ENCODE peak calls at places on chromosomes 16 and 17, in six cellular contexts. One of them, this sample, is unnamed.

GRCh38 chr17:7479389-7480192 is at the start of gene ZBTB4:
- DNase-seq in A549: peak
- DNase-seq in AG09309: no peak
- DNase-seq in hepatocyte: peak
- DNase-seq in AG10803: peak
- DNase-seq in uterus: peak
- DNase-seq in this sample: no peak

GRCh38 chr17:31532526-31532925 is 141.1 kb downstream of the RAB11FIP4 start:
- DNase-seq in A549: no peak
- DNase-seq in AG09309: no peak
- DNase-seq in hepatocyte: no peak
- DNase-seq in AG10803: no peak
- DNase-seq in uterus: no peak
- DNase-seq in this sample: no peak

GRCh38 chr16:50841081-50841886 is 99.4 kb downstream of the CYLD start:
- DNase-seq in A549: no peak
- DNase-seq in AG09309: no peak
- DNase-seq in hepatocyte: no peak
- DNase-seq in AG10803: no peak
- DNase-seq in uterus: no peak
- DNase-seq in this sample: no peak

GRCh38 chr17:66255112-66255511 is 25.9 kb upstream of the APOH start:
- DNase-seq in A549: peak
- DNase-seq in AG09309: no peak
- DNase-seq in hepatocyte: peak
- DNase-seq in AG10803: peak
- DNase-seq in uterus: peak
- DNase-seq in this sample: no peak

GRCh38 chr16:57373117-57373947 is 1.0 kb downstream of the CX3CL1 start:
- DNase-seq in A549: no peak
- DNase-seq in AG09309: no peak
- DNase-seq in hepatocyte: no peak
- DNase-seq in AG10803: no peak
- DNase-seq in uterus: no peak
- DNase-seq in this sample: no peak

GRCh38 chr17:21167303-21167702 is 40.5 kb downstream of the DHRS7B start:
- DNase-seq in A549: no peak
- DNase-seq in AG09309: no peak
- DNase-seq in hepatocyte: no peak
- DNase-seq in AG10803: peak
- DNase-seq in uterus: no peak
- DNase-seq in this sample: no peak

GRCh38 chr16:10817963-10818941 is at the start of gene TVP23A:
- DNase-seq in A549: no peak
- DNase-seq in AG09309: no peak
- DNase-seq in hepatocyte: peak
- DNase-seq in AG10803: no peak
- DNase-seq in uterus: no peak
- DNase-seq in this sample: no peak

GRCh38 chr16:9929836-9930235 is 252.4 kb downstream of the GRIN2A start:
- DNase-seq in A549: no peak
- DNase-seq in AG09309: no peak
- DNase-seq in hepatocyte: no peak
- DNase-seq in AG10803: no peak
- DNase-seq in uterus: no peak
- DNase-seq in this sample: no peak

GRCh38 chr16:11682655-11683096 is 14.4 kb downstream of the SNN start:
- DNase-seq in A549: no peak
- DNase-seq in AG09309: peak
- DNase-seq in hepatocyte: no peak
- DNase-seq in AG10803: peak
- DNase-seq in uterus: no peak
- DNase-seq in this sample: no peak

GRCh38 chr17:20189322-20189721 is 180.2 kb downstream of the SPECC1 start:
- DNase-seq in A549: no peak
- DNase-seq in AG09309: no peak
- DNase-seq in hepatocyte: peak
- DNase-seq in AG10803: no peak
- DNase-seq in uterus: no peak
- DNase-seq in this sample: no peak

GRCh38 chr17:76472258-76472645 is 4.8 kb downstream of the AANAT start:
- DNase-seq in A549: no peak
- DNase-seq in AG09309: no peak
- DNase-seq in hepatocyte: no peak
- DNase-seq in AG10803: no peak
- DNase-seq in uterus: no peak
- DNase-seq in this sample: no peak

GRCh38 chr17:41691031-41691777 is 2.5 kb downstream of the EIF1 start:
- DNase-seq in A549: no peak
- DNase-seq in AG09309: no peak
- DNase-seq in hepatocyte: no peak
- DNase-seq in AG10803: no peak
- DNase-seq in uterus: no peak
- DNase-seq in this sample: no peak

GRCh38 chr17:34447406-34447805 is 84.4 kb upstream of the CCL1 start:
- DNase-seq in A549: no peak
- DNase-seq in AG09309: no peak
- DNase-seq in hepatocyte: no peak
- DNase-seq in AG10803: no peak
- DNase-seq in uterus: no peak
- DNase-seq in this sample: no peak

DNA sequence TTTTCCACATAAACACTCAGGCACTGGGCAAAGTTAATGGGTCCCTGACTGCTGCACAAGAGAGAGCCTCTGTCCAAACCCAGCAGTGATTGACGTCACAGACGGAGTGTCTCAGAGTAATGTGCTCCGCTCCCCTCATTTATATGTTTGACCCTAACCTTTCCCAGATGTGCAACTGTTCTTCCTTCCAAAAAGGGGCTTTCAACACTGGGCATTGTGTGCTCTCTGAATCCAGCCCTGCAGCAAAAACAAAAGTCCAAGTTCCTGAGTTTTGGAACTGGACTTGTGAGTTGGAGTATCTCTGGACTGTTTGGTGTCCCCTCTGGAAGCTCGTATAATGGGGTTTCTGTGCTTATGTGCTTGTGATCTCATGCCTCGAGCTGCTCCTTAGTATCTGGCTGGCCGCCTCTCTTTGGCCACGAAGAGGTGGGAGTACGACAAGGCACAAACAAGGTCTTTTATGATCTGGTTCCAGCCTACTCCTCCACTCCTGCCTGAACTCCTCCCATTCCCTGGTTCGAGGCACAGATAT is 76.4 kb upstream of the SMIM36 start:
- DNase-seq in A549: no peak
- DNase-seq in AG09309: no peak
- DNase-seq in hepatocyte: peak
- DNase-seq in AG10803: peak
- DNase-seq in uterus: peak
- DNase-seq in this sample: peak
- TF ChIP-seq CTCF in A549: no peak
- TF ChIP-seq CTCF in AG09309: no peak
- TF ChIP-seq CTCF in hepatocyte: no peak
- TF ChIP-seq CTCF in AG10803: no peak
- TF ChIP-seq CTCF in uterus: no peak
- TF ChIP-seq CTCF in this sample: no peak

GRCh38 chr17:67375761-67376160 is 1.3 kb upstream of the PITPNC1 start:
- DNase-seq in A549: no peak
- DNase-seq in AG09309: no peak
- DNase-seq in hepatocyte: no peak
- DNase-seq in AG10803: peak
- DNase-seq in uterus: no peak
- DNase-seq in this sample: no peak
- H3K4me3 ChIP-seq in A549: no peak
- H3K4me3 ChIP-seq in AG09309: no peak
- H3K4me3 ChIP-seq in hepatocyte: no peak
- H3K4me3 ChIP-seq in AG10803: no peak
- H3K4me3 ChIP-seq in uterus: no peak
- H3K4me3 ChIP-seq in this sample: no peak

GRCh38 chr17:2222901-2223616 is 80.5 kb downstream of the SMG6 start:
- DNase-seq in A549: no peak
- DNase-seq in AG09309: no peak
- DNase-seq in hepatocyte: peak
- DNase-seq in AG10803: peak
- DNase-seq in uterus: peak
- DNase-seq in this sample: peak
- TF ChIP-seq CTCF in A549: no peak
- TF ChIP-seq CTCF in AG09309: no peak
- TF ChIP-seq CTCF in hepatocyte: no peak
- TF ChIP-seq CTCF in AG10803: peak
- TF ChIP-seq CTCF in uterus: no peak
- TF ChIP-seq CTCF in this sample: no peak

DNA sequence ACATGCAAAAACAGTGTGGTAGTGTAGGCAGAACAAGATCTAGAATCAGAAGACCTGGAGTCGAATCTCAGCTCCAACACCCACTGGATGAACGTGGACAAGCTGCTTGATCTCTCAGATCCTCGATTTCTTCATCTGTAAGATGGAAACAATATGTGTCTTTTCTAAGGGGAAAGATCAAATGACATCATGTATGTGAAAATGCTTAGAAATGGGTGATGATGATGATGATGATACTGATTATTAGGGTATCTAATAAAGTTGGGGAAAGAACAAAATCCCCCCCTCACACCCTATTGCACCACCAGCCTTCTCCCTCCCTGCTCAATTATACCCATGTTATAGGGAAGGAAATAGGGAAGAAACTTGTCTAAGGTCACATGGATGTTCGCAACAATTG is 10.9 kb downstream of the DYNLL2 start:
- DNase-seq in A549: no peak
- DNase-seq in AG09309: no peak
- DNase-seq in hepatocyte: no peak
- DNase-seq in AG10803: no peak
- DNase-seq in uterus: no peak
- DNase-seq in this sample: no peak
- H3K4me3 ChIP-seq in A549: no peak
- H3K4me3 ChIP-seq in AG09309: no peak
- H3K4me3 ChIP-seq in hepatocyte: no peak
- H3K4me3 ChIP-seq in AG10803: no peak
- H3K4me3 ChIP-seq in uterus: no peak
- H3K4me3 ChIP-seq in this sample: no peak

GRCh38 chr17:35692811-35693210 is 38.6 kb upstream of the RASL10B start:
- DNase-seq in A549: no peak
- DNase-seq in AG09309: no peak
- DNase-seq in hepatocyte: no peak
- DNase-seq in AG10803: no peak
- DNase-seq in uterus: no peak
- DNase-seq in this sample: no peak

GRCh38 chr17:35698800-35699199 is 32.6 kb upstream of the RASL10B start:
- DNase-seq in A549: no peak
- DNase-seq in AG09309: no peak
- DNase-seq in hepatocyte: no peak
- DNase-seq in AG10803: no peak
- DNase-seq in uterus: no peak
- DNase-seq in this sample: no peak

GRCh38 chr17:35700157-35700556 is 31.3 kb upstream of the RASL10B start:
- DNase-seq in A549: no peak
- DNase-seq in AG09309: no peak
- DNase-seq in hepatocyte: no peak
- DNase-seq in AG10803: no peak
- DNase-seq in uterus: peak
- DNase-seq in this sample: no peak

GRCh38 chr17:35695613-35696012 is 35.8 kb upstream of the RASL10B start:
- DNase-seq in A549: no peak
- DNase-seq in AG09309: no peak
- DNase-seq in hepatocyte: no peak
- DNase-seq in AG10803: no peak
- DNase-seq in uterus: no peak
- DNase-seq in this sample: no peak

GRCh38 chr17:35694906-35695305 is 36.5 kb upstream of the RASL10B start:
- DNase-seq in A549: no peak
- DNase-seq in AG09309: no peak
- DNase-seq in hepatocyte: no peak
- DNase-seq in AG10803: no peak
- DNase-seq in uterus: no peak
- DNase-seq in this sample: no peak
- TF ChIP-seq CTCF in A549: no peak
- TF ChIP-seq CTCF in AG09309: no peak
- TF ChIP-seq CTCF in hepatocyte: no peak
- TF ChIP-seq CTCF in AG10803: no peak
- TF ChIP-seq CTCF in uterus: no peak
- TF ChIP-seq CTCF in this sample: no peak

This sample was measured in tibial nerve.